ENCODE peak calls at places on chromosomes 7 and 10, in six cellular contexts. B, T, F, W, U and C are unnamed samples.

GRCh38 chr10:18221123-18221522 is 80.9 kb downstream of the CACNB2 start:
- DNase-seq in T (no peak), B (no peak), U (no peak), W (no peak), F (no peak), C (no peak)

GRCh38 chr7:44990520-44991023 is 9.4 kb upstream of the CCM2 start:
- DNase-seq in U (no peak), F (peak), B (peak), W (no peak), T (peak), C (peak)

GRCh38 chr7:42314696-42315095 is 77.7 kb upstream of the GLI3 start:
- DNase-seq in T (peak), U (no peak), F (peak), W (no peak), B (peak), C (no peak)

GRCh38 chr7:130070900-130071622 is 727 bp downstream of the KLHDC10 start:
- DNase-seq in F (peak), U (no peak), W (no peak), T (peak), B (peak), C (peak)

GRCh38 chr10:35289198-35289597 is 47.1 kb upstream of the CCNY start:
- DNase-seq in W (no peak), T (no peak), U (no peak), B (no peak), F (no peak), C (no peak)

GRCh38 chr7:422191-422885 is 97.3 kb downstream of the PDGFA start:
- DNase-seq in W (no peak), F (no peak), U (no peak), T (no peak), B (no peak), C (no peak)

GRCh38 chr7:157808042-157808441 is 471.2 kb downstream of the DNAJB6 start:
- DNase-seq in B (no peak), U (no peak), T (peak), W (no peak), F (no peak), C (no peak)

GRCh38 chr7:129188372-129188891 is at the start of gene SMO:
- DNase-seq in W (peak), T (peak), F (peak), B (peak), U (no peak), C (no peak)

GRCh38 chr10:31099664-31100063 is 68.0 kb upstream of the ZNF438 start:
- DNase-seq in W (no peak), T (peak), U (no peak), F (no peak), B (no peak), C (no peak)

GRCh38 chr7:155377071-155377836 is 79.6 kb downstream of the INSIG1 start:
- DNase-seq in T (no peak), F (no peak), W (no peak), U (no peak), B (no peak), C (no peak)
- H3K4me3 ChIP-seq in T (no peak), F (no peak), W (no peak), U (peak), B (peak), C (peak)

GRCh38 chr10:84837877-84838276 is 509.5 kb downstream of the CCSER2 start:
- DNase-seq in B (no peak), F (no peak), W (no peak), U (no peak), T (no peak), C (no peak)
- H3K4me3 ChIP-seq in B (no peak), F (no peak), W (no peak), U (no peak), T (no peak), C (no peak)

DNA sequence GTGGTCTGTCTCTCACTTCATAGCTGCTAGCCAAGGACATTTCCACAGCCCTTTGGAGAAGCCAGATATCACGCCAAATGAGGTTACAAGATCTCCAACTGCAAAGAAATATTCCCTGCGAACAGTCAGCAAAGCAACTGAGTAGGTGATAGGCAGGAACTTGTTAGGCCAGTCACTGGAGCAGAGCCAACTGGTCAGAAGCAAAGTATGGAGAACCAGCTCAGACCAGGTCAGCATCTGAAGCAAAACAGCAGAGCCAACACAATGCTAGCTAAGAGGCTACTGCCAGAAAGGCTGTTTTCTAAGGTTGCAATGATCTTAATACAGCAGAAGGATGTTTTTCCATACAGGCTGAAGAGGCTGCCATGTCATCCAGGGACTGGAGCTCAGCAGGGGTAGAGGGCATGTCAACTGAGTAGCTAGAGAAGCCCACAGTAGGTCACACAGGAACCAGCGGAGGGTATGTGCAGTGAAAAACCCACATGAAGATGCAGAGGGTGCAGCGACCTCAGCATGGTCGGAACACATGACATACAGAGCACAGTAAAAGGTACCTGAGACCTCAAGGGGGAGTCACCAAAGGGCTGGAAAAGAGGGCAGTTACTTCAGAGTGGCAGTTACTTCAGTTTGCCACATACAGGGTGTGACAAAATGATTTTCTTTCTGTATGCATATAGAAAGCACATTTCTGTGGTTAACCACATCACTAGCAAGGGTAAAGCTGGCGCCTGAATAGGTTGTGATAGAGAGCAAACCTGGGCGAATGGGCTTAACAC is 8.9 kb downstream of the SEC31B start:
- DNase-seq in F (no peak), U (no peak), B (no peak), W (no peak), T (no peak), C (no peak)
- H3K4me3 ChIP-seq in F (no peak), U (no peak), B (no peak), W (no peak), T (no peak), C (no peak)

DNA sequence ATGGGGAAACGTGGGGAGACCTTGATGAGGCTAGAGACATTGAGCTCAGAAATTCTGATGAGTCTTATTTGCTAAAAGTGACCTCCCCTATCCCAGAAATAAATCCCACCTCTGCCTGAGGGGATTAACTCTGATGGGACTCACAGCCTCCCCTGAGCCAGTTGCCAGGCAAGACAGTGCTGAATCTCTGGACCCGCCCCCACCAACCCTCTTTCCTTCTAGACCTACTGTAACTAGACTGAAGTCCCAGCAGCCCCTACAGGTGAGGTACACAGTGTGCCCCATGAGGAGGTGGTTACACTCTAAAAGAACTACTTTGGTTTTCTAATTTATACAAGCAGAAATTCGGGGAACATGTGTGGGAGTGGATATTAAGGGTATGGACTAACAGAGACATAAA is 42.9 kb downstream of the PTPRE start:
- DNase-seq in W (no peak), F (no peak), T (no peak), B (no peak), U (no peak), C (no peak)
- H3K4me3 ChIP-seq in W (no peak), F (no peak), T (no peak), B (no peak), U (no peak), C (no peak)